ENCODE peak calls at places on chromosomes 6 and 20, in six cellular contexts. Y, K, U, W, Q and G are unnamed samples.

GRCh38 chr6:43143235-43144124 is 27.6 kb upstream of the SRF start:
- DNase-seq in Y (peak), K (peak), U (peak), W (peak), Q (peak), G (peak)

GRCh38 chr6:6700421-6700820 is 111.9 kb downstream of the LY86 start:
- DNase-seq in Y (no peak), K (no peak), U (no peak), W (no peak), Q (no peak), G (no peak)

GRCh38 chr20:34402461-34402860 is 39.4 kb downstream of the ITCH start:
- DNase-seq in Y (no peak), K (no peak), U (peak), W (no peak), Q (no peak), G (no peak)

GRCh38 chr6:73734843-73735453 is 38.9 kb downstream of the CD109 start:
- DNase-seq in Y (no peak), K (no peak), U (no peak), W (no peak), Q (no peak), G (no peak)

GRCh38 chr6:149065658-149066556 is 251.6 kb upstream of the TAB2 start:
- DNase-seq in Y (no peak), K (no peak), U (no peak), W (no peak), Q (no peak), G (peak)

GRCh38 chr20:40673442-40673841 is 15.6 kb downstream of the MAFB start:
- DNase-seq in Y (no peak), K (no peak), U (no peak), W (no peak), Q (no peak), G (no peak)

GRCh38 chr6:131851049-131851769 is 43.4 kb downstream of the ENPP1 start:
- DNase-seq in Y (no peak), K (no peak), U (no peak), W (no peak), Q (no peak), G (no peak)

GRCh38 chr20:54257090-54257816 is 49.4 kb downstream of the PFDN4 start:
- DNase-seq in Y (no peak), K (no peak), U (peak), W (no peak), Q (no peak), G (peak)

GRCh38 chr20:32442630-32443029 is 84.5 kb downstream of the ASXL1 start:
- DNase-seq in Y (no peak), K (no peak), U (no peak), W (no peak), Q (no peak), G (no peak)

GRCh38 chr6:11273406-11274065 is 41.1 kb upstream of the NEDD9 start:
- DNase-seq in Y (peak), K (no peak), U (no peak), W (no peak), Q (no peak), G (no peak)

GRCh38 chr20:60097285-60097684 is 139.1 kb downstream of the CDH26 start:
- DNase-seq in Y (no peak), K (no peak), U (no peak), W (no peak), Q (no peak), G (no peak)